ENCODE peak calls at places on chromosomes 6 and 20, in seven cellular contexts. L, P, E, N, X, W and Y are unnamed samples.

GRCh38 chr6:136077834-136078576 is 172.1 kb downstream of the MTFR2 start:
- DNase-seq in N (no peak), W (no peak), L (no peak), P (no peak), X (no peak), E (no peak), Y (no peak)

GRCh38 chr20:51428451-51429143 is 113.9 kb downstream of the NFATC2 start:
- DNase-seq in E (no peak), P (no peak), W (no peak), N (no peak), L (no peak), X (no peak), Y (no peak)

GRCh38 chr6:147578159-147578558 is 69.7 kb downstream of the SAMD5 start:
- DNase-seq in P (no peak), E (no peak), W (no peak), X (no peak), L (no peak), N (no peak), Y (no peak)

GRCh38 chr6:30091577-30092381 is 16.2 kb upstream of the RNF39 start:
- DNase-seq in E (no peak), L (no peak), X (no peak), W (no peak), P (peak; percentile 95), N (no peak), Y (no peak)

GRCh38 chr6:116073765-116074450 is 13.2 kb upstream of the FRK start:
- DNase-seq in E (peak; percentile 59), L (no peak), X (no peak), W (no peak), N (no peak), P (no peak), Y (no peak)

GRCh38 chr6:45965007-45965406 is 50.7 kb downstream of the CLIC5 start:
- DNase-seq in W (no peak), X (no peak), P (no peak), L (no peak), N (no peak), E (no peak), Y (no peak)

GRCh38 chr20:59123011-59123676 is 40.5 kb upstream of the ZNF831 start:
- DNase-seq in L (no peak), E (no peak), P (peak; percentile 13), W (no peak), N (no peak), X (no peak), Y (no peak)

GRCh38 chr6:167093922-167094432 is 28.9 kb upstream of the CCR6 start:
- DNase-seq in N (no peak), P (peak; percentile 48), L (no peak), W (no peak), E (no peak), X (no peak), Y (no peak)

GRCh38 chr20:30168800-30169138 is 1088.7 kb upstream of the DEFB115 start:
- DNase-seq in N (no peak), X (no peak), E (no peak), P (no peak), W (no peak), L (no peak), Y (no peak)

GRCh38 chr20:63451821-63452220 is 20.6 kb downstream of the KCNQ2 start:
- DNase-seq in N (no peak), E (no peak), W (no peak), X (no peak), P (no peak), L (no peak), Y (no peak)

GRCh38 chr6:15242937-15243614 is 2.8 kb upstream of the JARID2 start:
- DNase-seq in P (no peak), N (no peak), X (no peak), W (no peak), E (no peak), L (no peak), Y (no peak)

GRCh38 chr6:79946773-79947190 is 571 bp downstream of the ELOVL4 start:
- DNase-seq in L (no peak), P (no peak), W (no peak), E (no peak), X (peak; percentile 20), N (peak; percentile 24), Y (peak; percentile 32)

GRCh38 chr6:113857565-113858066 is 471 bp downstream of the MARCKS start:
- DNase-seq in W (no peak), L (no peak), E (no peak), N (peak; percentile 60), X (no peak), P (peak; percentile 54), Y (peak; percentile 29)

GRCh38 chr20:20859510-20859909 is 147.1 kb upstream of the RALGAPA2 start:
- DNase-seq in P (no peak), X (no peak), E (no peak), L (no peak), N (no peak), W (no peak), Y (no peak)

GRCh38 chr6:1044040-1044836 is 267.7 kb upstream of the FOXQ1 start:
- DNase-seq in X (no peak), N (no peak), E (no peak), L (no peak), W (no peak), P (peak; percentile 36), Y (no peak)

GRCh38 chr6:114707081-114707480 is 364.3 kb upstream of the HS3ST5 start:
- DNase-seq in E (no peak), L (no peak), X (no peak), N (no peak), W (no peak), P (no peak), Y (no peak)

GRCh38 chr20:50580016-50580747 is 70.0 kb downstream of the PTPN1 start:
- DNase-seq in W (no peak), P (peak; percentile 38), L (no peak), N (peak; percentile 35), E (peak; percentile 36), X (peak; percentile 57), Y (peak; percentile 32)

GRCh38 chr20:51249215-51249614 is 226.3 kb upstream of the KCNG1 start:
- DNase-seq in P (no peak), X (no peak), E (no peak), N (no peak), W (no peak), L (no peak), Y (no peak)

GRCh38 chr20:6140947-6141346 is 18.1 kb upstream of the FERMT1 start:
- DNase-seq in N (no peak), E (peak; percentile 28), P (no peak), L (no peak), W (no peak), X (no peak), Y (no peak)

GRCh38 chr20:12902992-12903391 is 105.8 kb upstream of the SPTLC3 start:
- DNase-seq in X (no peak), L (no peak), N (no peak), E (no peak), P (no peak), W (no peak), Y (no peak)

GRCh38 chr6:107819217-107819616 is 4.9 kb downstream of the SCML4 start:
- DNase-seq in N (no peak), P (no peak), X (no peak), L (no peak), W (no peak), E (no peak), Y (no peak)

GRCh38 chr20:56689318-56689717 is 60.2 kb downstream of the TFAP2C start:
- DNase-seq in W (no peak), E (no peak), N (no peak), L (no peak), P (no peak), X (no peak), Y (no peak)

GRCh38 chr6:71287926-71288227 is 734 bp upstream of the OGFRL1 start:
- DNase-seq in X (no peak), N (no peak), E (no peak), L (no peak), P (no peak), W (no peak), Y (no peak)

GRCh38 chr6:36387440-36388303 is at the start of gene ETV7:
- DNase-seq in W (no peak), X (no peak), E (no peak), P (peak; percentile 82), N (no peak), L (no peak), Y (no peak)

GRCh38 chr6:110067837-110068591 is 89.9 kb downstream of the GPR6 start:
- DNase-seq in N (no peak), W (no peak), E (no peak), L (no peak), X (no peak), P (no peak), Y (no peak)

GRCh38 chr6:159168536-159169192 is 536 bp upstream of the FNDC1 start:
- DNase-seq in N (no peak), W (no peak), P (no peak), X (peak; percentile 61), E (no peak), L (no peak), Y (no peak)

GRCh38 chr20:57851025-57851682 is 141.3 kb upstream of the PMEPA1 start:
- DNase-seq in N (no peak), E (no peak), W (no peak), L (no peak), P (no peak), X (no peak), Y (no peak)

GRCh38 chr20:22412977-22413868 is 171.1 kb downstream of the FOXA2 start:
- DNase-seq in X (no peak), N (no peak), P (no peak), W (no peak), E (no peak), L (no peak), Y (no peak)

GRCh38 chr20:60653111-60653845 is 598.8 kb upstream of the CDH4 start:
- DNase-seq in P (no peak), W (no peak), N (no peak), E (no peak), L (no peak), X (no peak), Y (no peak)

GRCh38 chr6:147108256-147108910 is 95.8 kb upstream of the STXBP5 start:
- DNase-seq in W (no peak), P (no peak), L (no peak), E (no peak), X (no peak), N (no peak), Y (no peak)

GRCh38 chr20:45935416-45936046 is 1.0 kb downstream of the PCIF1 start:
- DNase-seq in E (no peak), N (peak; percentile 40), W (no peak), L (no peak), P (no peak), X (no peak), Y (no peak)

GRCh38 chr20:10306440-10307358 is 88.1 kb downstream of the SNAP25 start:
- DNase-seq in L (no peak), N (no peak), P (no peak), E (peak; percentile 92), X (no peak), W (no peak), Y (no peak)

GRCh38 chr20:4160761-4161305 is 145.5 kb upstream of the RNF24 start:
- DNase-seq in X (peak; percentile 68), W (peak; percentile 30), N (peak; percentile 91), L (peak; percentile 75), E (no peak), P (no peak), Y (peak; percentile 77)

GRCh38 chr20:62898970-62899632 is 27.2 kb downstream of the DIDO1 start:
- DNase-seq in P (no peak), W (no peak), X (no peak), E (no peak), N (no peak), L (no peak), Y (no peak)